ENCODE peak calls at places on chromosomes 12 and 14, in four cellular contexts. L, I, E and Q are unnamed samples.

GRCh38 chr12:63875703-63876102 is 31.2 kb downstream of the SRGAP1 start:
- DNase-seq in I (no peak), E (no peak), L (no peak), Q (no peak)

GRCh38 chr12:76193961-76194360 is 109.5 kb upstream of the NAP1L1 start:
- DNase-seq in L (no peak), E (no peak), I (no peak), Q (no peak)

GRCh38 chr14:26896447-26896846 is 298.6 kb upstream of the NOVA1 start:
- DNase-seq in I (no peak), L (no peak), E (no peak), Q (no peak)

GRCh38 chr12:94676011-94676709 is 25.8 kb upstream of the TMCC3 start:
- DNase-seq in L (no peak), E (no peak), I (peak; percentile 39), Q (no peak)

GRCh38 chr12:94380507-94380906 is 79.2 kb downstream of the CEP83 start:
- DNase-seq in L (no peak), E (no peak), I (no peak), Q (no peak)

GRCh38 chr12:119423285-119423684 is 88.8 kb downstream of the CCDC60 start:
- DNase-seq in E (no peak), I (no peak), L (peak; percentile 74), Q (no peak)

GRCh38 chr12:124888203-124888602 is 24.5 kb upstream of the SCARB1 start:
- DNase-seq in I (no peak), E (no peak), L (no peak), Q (no peak)

GRCh38 chr12:124625867-124626675 is 58.7 kb upstream of the NCOR2 start:
- DNase-seq in I (peak; percentile 93), L (no peak), E (no peak), Q (no peak)

GRCh38 chr14:96268426-96269358 is 12.7 kb downstream of the BDKRB1 start:
- DNase-seq in I (peak; percentile 44), E (peak; percentile 93), L (no peak), Q (no peak)

DNA sequence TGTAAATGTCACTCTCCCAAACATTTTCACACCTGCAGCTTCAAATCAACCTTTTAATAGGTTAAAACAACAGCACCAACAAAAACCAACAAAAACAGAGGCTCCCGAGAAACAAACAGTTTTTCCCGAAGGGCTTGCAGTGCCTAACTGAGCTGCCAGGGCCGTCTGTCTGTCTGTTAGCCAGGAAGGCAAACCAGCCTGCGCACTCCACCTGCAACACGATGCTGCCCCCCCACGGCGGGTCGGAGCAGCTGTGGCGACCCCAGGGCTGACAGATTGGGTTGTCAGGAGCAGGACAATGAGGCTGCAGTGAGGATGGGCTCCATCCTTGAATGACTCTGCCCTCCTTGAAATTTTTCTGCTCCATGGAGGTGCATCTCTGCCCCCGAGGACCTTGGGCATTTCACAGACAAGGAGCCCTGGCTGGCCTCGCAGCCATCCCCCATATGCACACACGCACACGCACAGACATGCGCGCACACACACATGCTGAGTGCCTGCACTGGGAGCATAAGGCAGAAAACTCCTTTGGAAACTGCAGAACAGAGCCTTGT is 2.6 kb downstream of the RTL1 start:
- DNase-seq in E (no peak), L (peak; percentile 75), I (no peak), Q (peak; percentile 64)
- TF ChIP-seq CTCF in E (peak; percentile 82), L (peak; percentile 13), I (no peak), Q (peak; percentile 11)

GRCh38 chr12:49985981-49986380 is 13.2 kb downstream of the AQP6 start:
- DNase-seq in E (no peak), L (no peak), I (no peak), Q (no peak)

GRCh38 chr12:49984960-49985359 is 12.2 kb downstream of the AQP6 start:
- DNase-seq in I (no peak), L (no peak), E (no peak), Q (no peak)

GRCh38 chr12:49984476-49984890 is 11.7 kb downstream of the AQP6 start:
- DNase-seq in L (no peak), I (no peak), E (no peak), Q (no peak)

GRCh38 chr12:49982246-49983229 is 9.8 kb downstream of the AQP6 start:
- DNase-seq in E (no peak), L (no peak), I (no peak), Q (no peak)

GRCh38 chr12:49983892-49984291 is 11.1 kb downstream of the AQP6 start:
- DNase-seq in E (no peak), I (no peak), L (no peak), Q (no peak)
- TF ChIP-seq CTCF in E (no peak), I (no peak), L (no peak), Q (no peak)

DNA sequence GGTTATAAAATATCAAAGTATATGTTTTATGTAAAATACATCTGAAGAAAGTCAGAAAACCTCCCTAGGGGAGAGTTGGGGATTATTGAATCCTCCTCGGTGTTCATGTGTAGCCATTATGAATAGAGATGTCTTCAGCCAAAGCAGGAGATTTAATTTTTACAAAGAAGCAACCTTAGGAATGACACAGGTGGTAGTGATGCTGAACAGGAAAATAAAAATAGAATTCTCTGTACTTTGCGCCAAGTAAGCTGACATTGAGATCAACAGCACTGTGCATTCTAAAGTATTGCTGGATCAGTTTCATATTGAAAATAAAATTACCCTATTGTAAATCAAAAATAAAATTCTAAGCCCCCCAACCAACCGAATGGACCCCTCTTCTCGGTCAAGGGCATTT is 132.8 kb upstream of the TRHDE start:
- DNase-seq in L (no peak), I (no peak), E (no peak), Q (no peak)
- TF ChIP-seq CTCF in L (no peak), I (no peak), E (no peak), Q (no peak)

GRCh38 chr12:100141666-100141997 is 1.0 kb downstream of the BLTP3B start:
- DNase-seq in I (no peak), L (no peak), E (no peak), Q (no peak)

GRCh38 chr12:100133200-100133599 is 9.5 kb downstream of the BLTP3B start:
- DNase-seq in L (no peak), I (no peak), E (no peak), Q (no peak)

GRCh38 chr12:100142851-100143559 is at the start of gene BLTP3B:
- DNase-seq in I (peak; percentile 94), L (peak; percentile 93), E (no peak), Q (peak; percentile 83)

GRCh38 chr12:100141998-100142850 is 450 bp downstream of the BLTP3B start:
- DNase-seq in E (no peak), L (peak; percentile 62), I (peak; percentile 49), Q (peak; percentile 69)

DNA sequence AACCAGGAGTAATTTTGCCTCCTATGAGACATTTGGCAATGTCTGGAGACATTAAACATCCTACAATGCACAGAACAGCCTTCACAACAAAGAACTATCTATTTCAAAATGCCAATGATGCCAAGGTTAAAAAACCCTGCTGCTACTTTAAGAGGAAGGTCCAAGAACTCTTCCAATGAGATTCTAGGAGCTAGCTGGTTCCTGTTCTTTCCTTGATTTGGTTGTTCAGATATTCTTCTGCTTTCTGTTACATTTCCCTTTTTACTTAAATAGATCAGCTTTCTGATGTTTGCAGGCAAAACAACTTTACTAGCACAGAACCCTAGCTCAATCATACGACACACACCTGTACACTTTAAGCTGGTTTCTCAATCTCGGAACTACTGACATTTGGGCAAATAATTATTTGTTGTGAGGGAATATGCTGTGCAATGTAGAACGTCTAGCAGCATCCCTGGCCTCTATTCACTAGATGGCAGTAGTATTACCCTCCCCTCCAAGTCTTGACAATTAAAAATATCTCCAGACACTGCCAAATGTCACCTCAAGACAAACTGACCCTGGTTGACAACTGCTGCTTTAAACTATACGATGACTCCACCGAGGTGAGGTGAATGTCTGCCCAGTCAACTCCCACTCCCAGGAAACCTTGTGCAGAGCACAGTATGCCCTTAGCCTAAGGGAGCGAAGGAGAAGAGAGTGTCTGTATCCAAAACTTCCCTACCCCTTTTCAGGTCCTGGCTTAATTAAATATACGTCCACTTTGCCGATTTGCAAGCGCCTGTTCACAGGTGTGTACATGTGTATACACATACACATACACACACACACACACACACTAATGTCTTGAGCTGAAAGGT is 4.4 kb downstream of the BLTP3B start:
- DNase-seq in L (no peak), I (no peak), E (no peak), Q (no peak)
- TF ChIP-seq CTCF in L (no peak), I (no peak), E (peak; percentile 48), Q (no peak)